ENCODE peak calls at places on chromosomes 12 and 14, in eight cellular contexts. P, I, B, R, H, V, A and X are unnamed samples.

GRCh38 chr12:9134981-9135628 is 19.4 kb upstream of the A2M start:
- DNase-seq in B (no peak), A (no peak), R (no peak), P (no peak), H (peak), I (peak), V (peak), X (no peak)

GRCh38 chr12:52193991-52194390 is 2.2 kb upstream of the KRT80 start:
- DNase-seq in H (no peak), B (no peak), A (no peak), R (no peak), I (peak), P (no peak), V (no peak), X (no peak)

GRCh38 chr12:25725874-25726273 is 172.8 kb upstream of the LMNTD1 start:
- DNase-seq in H (no peak), B (no peak), P (no peak), R (no peak), V (no peak), A (no peak), I (no peak), X (no peak)

GRCh38 chr12:56300644-56301464 is 724 bp upstream of the CS start:
- DNase-seq in R (no peak), B (no peak), V (no peak), P (no peak), I (no peak), A (peak), H (no peak), X (no peak)

GRCh38 chr14:64278458-64278857 is 15.7 kb downstream of the ESR2 start:
- DNase-seq in V (no peak), P (no peak), I (no peak), B (no peak), R (no peak), H (no peak), A (no peak), X (no peak)

GRCh38 chr12:130509454-130509853 is 171.8 kb downstream of the PIWIL1 start:
- DNase-seq in R (no peak), P (no peak), H (no peak), I (no peak), V (no peak), A (no peak), B (no peak), X (no peak)

GRCh38 chr12:75656650-75657049 is 145.2 kb upstream of the KRR1 start:
- DNase-seq in H (peak), P (no peak), V (peak), B (no peak), I (no peak), R (no peak), A (no peak), X (no peak)

GRCh38 chr14:94412671-94413638 is 24.6 kb upstream of the SERPINA1 start:
- DNase-seq in R (no peak), P (no peak), I (no peak), B (no peak), H (no peak), A (no peak), V (peak), X (no peak)

GRCh38 chr12:101829639-101830390 is 944 bp downstream of the GNPTAB start:
- DNase-seq in A (no peak), B (no peak), I (peak), P (peak), R (no peak), V (no peak), H (no peak), X (no peak)

GRCh38 chr12:29505078-29505477 is 7.6 kb upstream of the OVCH1 start:
- DNase-seq in P (no peak), I (no peak), A (no peak), V (no peak), H (no peak), B (no peak), R (no peak), X (no peak)

GRCh38 chr14:51938137-51938536 is 51.2 kb upstream of the RTRAF start:
- DNase-seq in A (no peak), B (no peak), I (no peak), H (no peak), R (no peak), P (no peak), V (no peak), X (no peak)

GRCh38 chr14:89660183-89660582 is 243.2 kb upstream of the FOXN3 start:
- DNase-seq in H (no peak), P (no peak), A (no peak), I (no peak), B (no peak), R (no peak), V (no peak), X (no peak)

GRCh38 chr14:20687362-20688166 is 1.0 kb upstream of the ANG start:
- DNase-seq in A (no peak), H (no peak), I (no peak), R (no peak), B (no peak), P (no peak), V (peak), X (no peak)

GRCh38 chr14:56490379-56490778 is 89.2 kb upstream of the TMEM260 start:
- DNase-seq in I (peak), H (peak), B (no peak), A (no peak), V (peak), R (no peak), P (no peak), X (no peak)

GRCh38 chr14:91261115-91261514 is 16.6 kb upstream of the GPR68 start:
- DNase-seq in H (no peak), B (no peak), R (no peak), V (no peak), P (no peak), A (no peak), I (no peak), X (no peak)

GRCh38 chr14:22668417-22668816 is 24.3 kb upstream of the OR6J1 start:
- DNase-seq in H (no peak), B (no peak), V (no peak), P (no peak), I (no peak), A (no peak), R (no peak), X (no peak)

GRCh38 chr12:57745485-57745881 is 644 bp downstream of the TSPAN31 start:
- DNase-seq in H (no peak), B (peak), R (no peak), A (no peak), I (no peak), V (no peak), P (no peak), X (no peak)

GRCh38 chr12:99619389-99620158 is 28.0 kb upstream of the GARIN6 start:
- DNase-seq in A (no peak), H (peak), I (no peak), V (peak), B (no peak), R (no peak), P (no peak), X (no peak)

GRCh38 chr12:71085575-71085974 is 72.2 kb downstream of the TSPAN8 start:
- DNase-seq in H (no peak), P (no peak), I (no peak), A (no peak), V (no peak), R (no peak), B (no peak), X (no peak)

GRCh38 chr14:35571598-35571997 is 37.6 kb downstream of the INSM2 start:
- DNase-seq in B (no peak), V (no peak), A (no peak), I (no peak), R (no peak), P (no peak), H (no peak), X (no peak)

GRCh38 chr12:91335724-91336123 is 153.1 kb upstream of the DCN start:
- DNase-seq in V (no peak), R (no peak), P (no peak), A (no peak), H (no peak), B (no peak), I (no peak), X (no peak)

GRCh38 chr12:4288296-4289019 is 14.9 kb downstream of the CCND2 start:
- DNase-seq in A (peak), I (no peak), P (no peak), H (no peak), R (no peak), V (no peak), B (no peak), X (no peak)
- TF ChIP-seq POLR2AphosphoS5 in A (no peak), I (no peak), P (no peak), H (no peak), R (no peak), V (no peak), B (no peak), X (no peak)

GRCh38 chr14:74648643-74649042 is 36.6 kb upstream of the LTBP2 start:
- DNase-seq in H (no peak), I (no peak), B (no peak), V (no peak), R (no peak), A (no peak), P (no peak), X (no peak)

GRCh38 chr14:74647061-74647833 is 35.2 kb upstream of the LTBP2 start:
- DNase-seq in R (no peak), A (no peak), B (no peak), V (no peak), P (no peak), I (no peak), H (no peak), X (no peak)

GRCh38 chr14:74649673-74650072 is 37.6 kb upstream of the LTBP2 start:
- DNase-seq in P (no peak), V (no peak), H (no peak), R (no peak), I (peak), A (no peak), B (peak), X (no peak)

GRCh38 chr14:74649167-74649566 is 37.1 kb upstream of the LTBP2 start:
- DNase-seq in A (no peak), P (no peak), I (no peak), V (no peak), R (no peak), H (no peak), B (peak), X (no peak)

DNA sequence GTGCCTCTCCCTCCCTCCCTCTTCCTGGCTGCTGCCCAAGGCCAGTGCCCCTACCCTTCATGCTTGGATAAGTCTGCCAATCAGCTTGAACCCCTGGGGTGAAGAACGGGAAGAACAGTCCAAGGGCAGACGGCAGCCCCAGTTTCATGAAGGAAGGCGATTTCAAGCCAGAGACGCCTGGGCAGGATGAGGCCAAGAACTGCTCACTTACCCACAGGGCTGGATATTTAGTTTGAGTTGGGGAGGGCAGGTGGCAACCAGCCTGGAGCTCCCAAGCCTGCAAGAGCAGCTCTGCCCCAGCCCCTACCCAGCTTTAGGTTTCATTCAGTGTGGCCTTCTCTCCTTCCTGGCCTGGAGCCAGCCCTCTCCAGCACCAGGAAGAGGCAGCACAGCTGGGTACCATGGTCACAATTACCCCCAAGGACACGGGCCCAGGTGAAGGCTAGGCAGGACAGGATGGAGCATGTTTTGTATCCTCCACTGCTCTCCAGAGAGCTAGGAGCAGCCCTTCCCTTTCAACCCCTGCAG is 35.9 kb upstream of the LTBP2 start:
- DNase-seq in I (peak), A (no peak), V (no peak), R (no peak), P (peak), H (no peak), B (no peak), X (no peak)
- TF ChIP-seq POLR2AphosphoS5 in I (no peak), A (no peak), V (no peak), R (no peak), P (no peak), H (no peak), B (no peak), X (no peak)

DNA sequence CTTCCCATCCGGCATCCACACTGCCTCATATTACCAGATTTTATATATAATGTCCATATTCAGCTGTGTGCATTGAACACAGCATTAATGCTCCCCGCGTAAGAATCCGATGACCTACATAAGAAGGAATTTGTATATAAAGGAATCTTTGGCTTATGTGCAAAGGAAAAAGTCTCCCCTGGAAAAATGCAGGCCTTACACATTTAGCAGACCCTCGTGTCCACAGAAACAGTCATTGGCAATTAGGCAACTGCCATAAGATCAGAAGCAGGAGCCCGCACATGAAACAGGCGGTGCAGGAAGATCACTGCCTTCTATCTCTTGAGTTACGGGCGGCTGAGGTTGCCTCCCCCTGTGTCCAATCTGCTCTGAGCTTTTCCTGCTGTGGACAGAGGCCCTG is 63.2 kb upstream of the RFX4 start:
- DNase-seq in H (no peak), P (no peak), I (no peak), V (no peak), A (no peak), B (no peak), R (no peak), X (no peak)
- TF ChIP-seq POLR2AphosphoS5 in H (no peak), P (no peak), I (no peak), V (no peak), A (no peak), B (no peak), R (no peak), X (no peak)

GRCh38 chr14:80212025-80212402 is 710 bp upstream of the DIO2 start:
- DNase-seq in A (no peak), H (no peak), V (no peak), I (peak), R (no peak), B (no peak), P (no peak), X (no peak)
- TF ChIP-seq POLR2AphosphoS5 in A (no peak), H (no peak), V (no peak), I (no peak), R (no peak), B (no peak), P (no peak), X (no peak)

DNA sequence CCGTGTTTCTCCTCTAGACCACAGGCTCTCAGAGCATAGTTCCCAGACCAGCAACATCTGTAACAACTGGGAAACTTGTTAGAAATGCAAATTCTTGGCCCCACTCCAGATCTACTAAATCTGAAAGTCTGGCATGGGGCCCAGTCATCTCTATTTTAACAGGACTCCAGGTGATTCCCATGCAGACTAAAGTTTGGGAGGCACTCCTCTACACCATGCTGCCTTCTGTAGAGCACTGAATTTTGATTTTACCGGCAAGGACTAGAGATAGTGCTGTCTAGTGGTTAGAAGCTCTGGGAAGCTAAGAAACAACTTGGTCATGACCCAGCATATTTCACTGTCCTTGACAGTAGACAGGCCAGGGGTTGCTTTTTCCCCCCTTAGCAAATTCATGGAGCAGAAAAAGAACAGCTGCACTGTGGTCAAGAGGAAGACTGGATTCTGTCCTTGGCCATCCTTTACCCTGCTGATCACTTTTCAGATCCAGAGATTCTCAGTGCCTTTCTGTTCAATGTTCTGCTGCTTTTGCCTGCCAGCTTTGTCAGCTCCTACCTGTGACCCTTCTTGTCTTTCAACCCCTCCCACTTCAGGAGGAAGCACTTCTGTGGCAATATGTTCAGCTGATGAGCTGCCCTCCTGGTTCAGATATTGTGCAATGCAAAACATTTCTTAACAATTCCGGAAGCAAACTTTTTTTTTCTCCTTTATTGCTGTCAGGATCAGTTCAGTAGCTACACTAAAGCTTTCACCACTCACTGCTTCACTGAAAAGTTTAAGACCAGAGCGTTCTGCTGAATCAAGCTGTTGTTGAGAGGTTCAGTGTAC is 133.8 kb upstream of the NUDT4 start:
- DNase-seq in A (no peak), I (peak), V (peak), B (no peak), R (no peak), H (no peak), P (peak), X (no peak)
- TF ChIP-seq POLR2AphosphoS5 in A (no peak), I (no peak), V (no peak), B (no peak), R (peak), H (no peak), P (peak), X (no peak)

DNA sequence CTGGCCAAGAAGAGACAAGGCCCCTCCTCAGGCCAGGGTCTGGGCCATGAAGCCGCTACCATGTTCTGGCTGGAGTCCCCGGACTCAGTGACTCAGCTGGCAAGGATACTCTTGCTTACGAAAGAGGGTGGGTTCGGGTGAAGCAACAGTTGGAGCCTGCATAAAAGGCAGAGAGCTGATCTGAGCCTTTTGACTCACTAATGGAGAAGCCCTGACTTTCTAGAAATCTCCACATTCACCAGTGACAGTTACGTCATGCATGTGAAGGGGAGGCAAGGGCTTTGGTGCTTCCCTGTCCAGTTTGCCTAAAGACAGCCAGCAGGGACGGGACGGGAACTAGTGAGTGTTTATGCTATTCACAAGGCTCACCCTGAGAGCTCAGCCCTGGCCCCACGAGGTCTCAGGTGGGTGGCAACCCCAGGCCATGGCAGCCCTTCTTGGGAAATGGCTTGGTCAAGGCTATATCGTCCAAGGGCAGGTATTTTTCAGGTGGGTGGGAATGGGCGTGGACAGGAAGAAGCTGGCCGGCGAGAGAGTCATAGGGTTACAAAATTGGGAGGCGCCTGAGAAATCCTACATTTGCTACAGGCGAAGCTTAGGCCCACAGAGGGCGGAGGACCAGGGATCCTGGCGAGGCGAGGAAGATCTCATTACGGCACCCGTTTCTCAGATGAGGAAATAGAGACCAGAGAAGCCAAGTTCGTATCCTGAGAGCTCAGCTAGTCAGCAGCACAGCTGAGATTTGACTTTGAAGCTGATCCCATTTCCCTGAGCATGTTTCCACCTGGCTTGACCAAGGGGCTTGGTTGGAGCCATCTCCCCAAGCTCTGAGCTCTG is 314.6 kb downstream of the BCL11B start:
- DNase-seq in A (peak), R (no peak), I (no peak), H (no peak), B (no peak), V (no peak), P (no peak), X (no peak)
- TF ChIP-seq POLR2AphosphoS5 in A (peak), R (peak), I (no peak), H (no peak), B (no peak), V (no peak), P (no peak), X (no peak)

GRCh38 chr14:74356892-74357575 is 8.8 kb downstream of the VRTN start:
- DNase-seq in R (no peak), B (no peak), P (no peak), A (no peak), H (no peak), I (no peak), V (no peak), X (no peak)
- TF ChIP-seq POLR2AphosphoS5 in R (no peak), B (no peak), P (no peak), A (no peak), H (no peak), I (no peak), V (no peak), X (no peak)

GRCh38 chr14:75648066-75648838 is 12.4 kb downstream of the ERG28 start:
- DNase-seq in R (peak), B (no peak), H (peak), V (peak), I (peak), P (peak), A (no peak), X (no peak)
- TF ChIP-seq POLR2AphosphoS5 in R (peak), B (no peak), H (peak), V (peak), I (peak), P (peak), A (no peak), X (no peak)

DNA sequence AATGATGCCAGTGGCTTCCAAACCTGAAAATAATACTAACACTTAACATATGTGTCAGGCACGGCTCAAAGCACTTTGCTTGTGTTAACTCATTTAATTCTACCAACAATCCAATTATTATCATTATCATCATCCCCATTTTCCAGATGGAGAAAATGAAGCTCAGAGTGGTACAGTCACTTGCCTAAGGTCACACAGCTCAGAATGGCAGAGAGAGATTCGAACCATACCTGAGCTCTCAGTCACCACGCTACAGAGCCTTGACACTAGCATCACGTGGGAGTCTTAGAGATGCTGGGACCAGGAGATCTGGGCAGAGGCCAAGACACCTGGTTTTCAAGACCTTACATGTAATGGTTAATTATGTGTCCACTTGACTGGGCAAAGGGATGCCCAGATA is 34.2 kb downstream of the DHX37 start:
- DNase-seq in R (no peak), I (no peak), H (no peak), B (no peak), A (no peak), P (no peak), V (no peak), X (no peak)
- TF ChIP-seq POLR2AphosphoS5 in R (no peak), I (no peak), H (no peak), B (no peak), A (no peak), P (no peak), V (no peak), X (no peak)

GRCh38 chr14:58964598-58964928 is 223.9 kb upstream of the DAAM1 start:
- DNase-seq in I (no peak), V (no peak), H (no peak), R (no peak), B (no peak), A (no peak), P (no peak), X (no peak)
- TF ChIP-seq POLR2AphosphoS5 in I (no peak), V (no peak), H (no peak), R (no peak), B (no peak), A (no peak), P (no peak), X (no peak)